ENCODE peak calls at places on chromosome 19, in nine cellular contexts. One of them, this sample, is unnamed.

GRCh38 chr19:11880598-11880997 is 7.0 kb upstream of the ZNF69 start:
- DNase-seq in fibroblast of pulmonary artery: no peak
- DNase-seq in breast epithelium: no peak
- DNase-seq in transverse colon: no peak
- DNase-seq in IMR-90: no peak
- DNase-seq in lower leg skin: no peak
- DNase-seq in trophoblast cell: no peak
- DNase-seq in upper lobe of left lung: no peak
- DNase-seq in fibroblast of lung: no peak
- DNase-seq in this sample: no peak

GRCh38 chr19:10478903-10479384 is 24.2 kb downstream of the KEAP1 start:
- DNase-seq in fibroblast of pulmonary artery: peak
- DNase-seq in breast epithelium: peak
- DNase-seq in transverse colon: peak
- DNase-seq in IMR-90: peak
- DNase-seq in lower leg skin: peak
- DNase-seq in trophoblast cell: peak
- DNase-seq in upper lobe of left lung: peak
- DNase-seq in fibroblast of lung: peak
- DNase-seq in this sample: peak

GRCh38 chr19:17495639-17496265 is 15.7 kb upstream of the PGLS start:
- DNase-seq in fibroblast of pulmonary artery: no peak
- DNase-seq in breast epithelium: no peak
- DNase-seq in transverse colon: no peak
- DNase-seq in IMR-90: no peak
- DNase-seq in lower leg skin: no peak
- DNase-seq in trophoblast cell: no peak
- DNase-seq in upper lobe of left lung: no peak
- DNase-seq in fibroblast of lung: no peak
- DNase-seq in this sample: no peak

GRCh38 chr19:18718015-18718526 is 34.6 kb downstream of the CRTC1 start:
- DNase-seq in fibroblast of pulmonary artery: no peak
- DNase-seq in breast epithelium: no peak
- DNase-seq in transverse colon: no peak
- DNase-seq in IMR-90: no peak
- DNase-seq in lower leg skin: no peak
- DNase-seq in trophoblast cell: no peak
- DNase-seq in upper lobe of left lung: no peak
- DNase-seq in fibroblast of lung: no peak
- DNase-seq in this sample: no peak

GRCh38 chr19:49151339-49152217 is 3.6 kb downstream of the HRC start:
- DNase-seq in fibroblast of pulmonary artery: peak
- DNase-seq in breast epithelium: peak
- DNase-seq in transverse colon: peak
- DNase-seq in IMR-90: peak
- DNase-seq in lower leg skin: peak
- DNase-seq in trophoblast cell: peak
- DNase-seq in upper lobe of left lung: peak
- DNase-seq in fibroblast of lung: peak
- DNase-seq in this sample: peak

GRCh38 chr19:2507109-2507508 is 31.2 kb downstream of the GADD45B start:
- DNase-seq in fibroblast of pulmonary artery: peak
- DNase-seq in breast epithelium: peak
- DNase-seq in transverse colon: peak
- DNase-seq in IMR-90: peak
- DNase-seq in lower leg skin: no peak
- DNase-seq in trophoblast cell: no peak
- DNase-seq in upper lobe of left lung: peak
- DNase-seq in fibroblast of lung: peak
- DNase-seq in this sample: no peak

GRCh38 chr19:38571682-38572081 is 46.1 kb downstream of the MAP4K1 start:
- DNase-seq in fibroblast of pulmonary artery: no peak
- DNase-seq in breast epithelium: no peak
- DNase-seq in transverse colon: no peak
- DNase-seq in IMR-90: no peak
- DNase-seq in lower leg skin: no peak
- DNase-seq in trophoblast cell: no peak
- DNase-seq in upper lobe of left lung: no peak
- DNase-seq in fibroblast of lung: no peak
- DNase-seq in this sample: no peak

GRCh38 chr19:33444993-33445751 is 71.7 kb downstream of the CEBPG start:
- DNase-seq in fibroblast of pulmonary artery: no peak
- DNase-seq in breast epithelium: no peak
- DNase-seq in transverse colon: no peak
- DNase-seq in IMR-90: peak
- DNase-seq in lower leg skin: peak
- DNase-seq in trophoblast cell: no peak
- DNase-seq in upper lobe of left lung: no peak
- DNase-seq in fibroblast of lung: peak
- DNase-seq in this sample: no peak

GRCh38 chr19:43675269-43675879 is 5.4 kb upstream of the PLAUR start:
- DNase-seq in fibroblast of pulmonary artery: peak
- DNase-seq in breast epithelium: peak
- DNase-seq in transverse colon: peak
- DNase-seq in IMR-90: peak
- DNase-seq in lower leg skin: no peak
- DNase-seq in trophoblast cell: no peak
- DNase-seq in upper lobe of left lung: peak
- DNase-seq in fibroblast of lung: peak
- DNase-seq in this sample: no peak

GRCh38 chr19:35773020-35773809 is 2.1 kb upstream of the ARHGAP33 start:
- DNase-seq in fibroblast of pulmonary artery: peak
- DNase-seq in breast epithelium: no peak
- DNase-seq in transverse colon: no peak
- DNase-seq in IMR-90: peak
- DNase-seq in lower leg skin: no peak
- DNase-seq in trophoblast cell: no peak
- DNase-seq in upper lobe of left lung: no peak
- DNase-seq in fibroblast of lung: peak
- DNase-seq in this sample: no peak

GRCh38 chr19:7513809-7514642 is 1.9 kb upstream of the ZNF358 start:
- DNase-seq in fibroblast of pulmonary artery: no peak
- DNase-seq in breast epithelium: no peak
- DNase-seq in transverse colon: no peak
- DNase-seq in IMR-90: no peak
- DNase-seq in lower leg skin: no peak
- DNase-seq in trophoblast cell: no peak
- DNase-seq in upper lobe of left lung: no peak
- DNase-seq in fibroblast of lung: no peak
- DNase-seq in this sample: no peak

GRCh38 chr19:51124729-51125128 is at the start of gene SIGLEC9:
- DNase-seq in fibroblast of pulmonary artery: no peak
- DNase-seq in breast epithelium: no peak
- DNase-seq in transverse colon: peak
- DNase-seq in IMR-90: no peak
- DNase-seq in lower leg skin: no peak
- DNase-seq in trophoblast cell: no peak
- DNase-seq in upper lobe of left lung: peak
- DNase-seq in fibroblast of lung: no peak
- DNase-seq in this sample: peak

GRCh38 chr19:6213696-6214585 is 65.8 kb downstream of the MLLT1 start:
- DNase-seq in fibroblast of pulmonary artery: no peak
- DNase-seq in breast epithelium: no peak
- DNase-seq in transverse colon: no peak
- DNase-seq in IMR-90: no peak
- DNase-seq in lower leg skin: no peak
- DNase-seq in trophoblast cell: no peak
- DNase-seq in upper lobe of left lung: no peak
- DNase-seq in fibroblast of lung: no peak
- DNase-seq in this sample: no peak

GRCh38 chr19:39498262-39499081 is at the start of gene DLL3:
- DNase-seq in fibroblast of pulmonary artery: peak
- DNase-seq in breast epithelium: no peak
- DNase-seq in transverse colon: no peak
- DNase-seq in IMR-90: peak
- DNase-seq in lower leg skin: no peak
- DNase-seq in trophoblast cell: no peak
- DNase-seq in upper lobe of left lung: no peak
- DNase-seq in fibroblast of lung: no peak
- DNase-seq in this sample: no peak

GRCh38 chr19:18418034-18418724 is 1.0 kb upstream of the SSBP4 start:
- DNase-seq in fibroblast of pulmonary artery: no peak
- DNase-seq in breast epithelium: no peak
- DNase-seq in transverse colon: no peak
- DNase-seq in IMR-90: no peak
- DNase-seq in lower leg skin: no peak
- DNase-seq in trophoblast cell: no peak
- DNase-seq in upper lobe of left lung: no peak
- DNase-seq in fibroblast of lung: no peak
- DNase-seq in this sample: peak

GRCh38 chr19:8355631-8356402 is 8.1 kb upstream of the ANGPTL4 start:
- DNase-seq in fibroblast of pulmonary artery: peak
- DNase-seq in breast epithelium: peak
- DNase-seq in transverse colon: no peak
- DNase-seq in IMR-90: peak
- DNase-seq in lower leg skin: no peak
- DNase-seq in trophoblast cell: peak
- DNase-seq in upper lobe of left lung: peak
- DNase-seq in fibroblast of lung: peak
- DNase-seq in this sample: no peak

GRCh38 chr19:48540110-48540509 is 11.9 kb upstream of the SULT2B1 start:
- DNase-seq in fibroblast of pulmonary artery: no peak
- DNase-seq in breast epithelium: no peak
- DNase-seq in transverse colon: no peak
- DNase-seq in IMR-90: no peak
- DNase-seq in lower leg skin: no peak
- DNase-seq in trophoblast cell: no peak
- DNase-seq in upper lobe of left lung: no peak
- DNase-seq in fibroblast of lung: no peak
- DNase-seq in this sample: no peak

GRCh38 chr19:17718988-17719711 is at the start of gene MAP1S:
- DNase-seq in fibroblast of pulmonary artery: peak
- DNase-seq in breast epithelium: peak
- DNase-seq in transverse colon: peak
- DNase-seq in IMR-90: peak
- DNase-seq in lower leg skin: peak
- DNase-seq in trophoblast cell: peak
- DNase-seq in upper lobe of left lung: peak
- DNase-seq in fibroblast of lung: peak
- DNase-seq in this sample: peak

GRCh38 chr19:5996598-5997320 is 18.8 kb upstream of the RANBP3 start:
- DNase-seq in fibroblast of pulmonary artery: no peak
- DNase-seq in breast epithelium: no peak
- DNase-seq in transverse colon: no peak
- DNase-seq in IMR-90: no peak
- DNase-seq in lower leg skin: no peak
- DNase-seq in trophoblast cell: no peak
- DNase-seq in upper lobe of left lung: no peak
- DNase-seq in fibroblast of lung: no peak
- DNase-seq in this sample: no peak

GRCh38 chr19:3340340-3340739 is 26.0 kb upstream of the NFIC start:
- DNase-seq in fibroblast of pulmonary artery: no peak
- DNase-seq in breast epithelium: no peak
- DNase-seq in transverse colon: no peak
- DNase-seq in IMR-90: no peak
- DNase-seq in lower leg skin: no peak
- DNase-seq in trophoblast cell: no peak
- DNase-seq in upper lobe of left lung: no peak
- DNase-seq in fibroblast of lung: no peak
- DNase-seq in this sample: no peak

GRCh38 chr19:21604351-21604926 is 99.0 kb downstream of the ZNF429 start:
- DNase-seq in fibroblast of pulmonary artery: no peak
- DNase-seq in breast epithelium: no peak
- DNase-seq in transverse colon: no peak
- DNase-seq in IMR-90: peak
- DNase-seq in lower leg skin: no peak
- DNase-seq in trophoblast cell: no peak
- DNase-seq in upper lobe of left lung: no peak
- DNase-seq in fibroblast of lung: peak
- DNase-seq in this sample: no peak

GRCh38 chr19:55173717-55174409 is 6.2 kb downstream of the SYT5 start:
- DNase-seq in fibroblast of pulmonary artery: peak
- DNase-seq in breast epithelium: no peak
- DNase-seq in transverse colon: peak
- DNase-seq in IMR-90: peak
- DNase-seq in lower leg skin: peak
- DNase-seq in trophoblast cell: no peak
- DNase-seq in upper lobe of left lung: no peak
- DNase-seq in fibroblast of lung: peak
- DNase-seq in this sample: peak
- H3K4me3 ChIP-seq in fibroblast of pulmonary artery: peak
- H3K4me3 ChIP-seq in breast epithelium: peak
- H3K4me3 ChIP-seq in transverse colon: no peak
- H3K4me3 ChIP-seq in IMR-90: peak
- H3K4me3 ChIP-seq in lower leg skin: peak
- H3K4me3 ChIP-seq in trophoblast cell: peak
- H3K4me3 ChIP-seq in upper lobe of left lung: peak
- H3K4me3 ChIP-seq in fibroblast of lung: peak
- H3K4me3 ChIP-seq in this sample: peak

DNA sequence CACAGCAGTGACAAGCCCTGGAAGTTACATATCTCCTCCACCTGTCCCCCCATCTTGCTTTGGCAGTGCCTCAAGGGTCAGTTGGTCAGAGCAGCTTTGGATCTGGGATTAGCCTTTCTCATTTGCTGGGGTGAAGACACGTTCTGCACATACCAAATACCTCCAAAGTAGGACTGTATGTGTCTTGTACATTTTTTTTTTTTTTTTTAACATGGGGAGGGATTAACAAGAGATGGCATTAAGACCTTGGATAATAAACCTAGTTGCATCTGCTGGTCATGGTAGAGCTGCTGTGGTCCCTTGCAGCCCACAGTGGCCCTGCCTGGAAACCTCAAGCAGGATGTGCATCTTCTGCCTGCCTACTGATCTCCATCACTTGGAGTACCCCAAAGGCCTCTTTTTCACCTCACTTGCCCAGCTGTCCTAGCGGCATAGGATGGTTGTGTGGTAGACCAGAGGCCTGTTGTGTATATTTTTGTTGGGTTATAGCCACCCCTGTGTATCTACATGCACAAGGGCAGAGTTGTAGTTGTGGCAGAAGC is 2.5 kb downstream of the RPS19 start:
- DNase-seq in fibroblast of pulmonary artery: no peak
- DNase-seq in breast epithelium: no peak
- DNase-seq in transverse colon: no peak
- DNase-seq in IMR-90: no peak
- DNase-seq in lower leg skin: no peak
- DNase-seq in trophoblast cell: no peak
- DNase-seq in upper lobe of left lung: no peak
- DNase-seq in fibroblast of lung: no peak
- DNase-seq in this sample: no peak
- H3K4me3 ChIP-seq in fibroblast of pulmonary artery: peak
- H3K4me3 ChIP-seq in breast epithelium: no peak
- H3K4me3 ChIP-seq in transverse colon: no peak
- H3K4me3 ChIP-seq in IMR-90: no peak
- H3K4me3 ChIP-seq in lower leg skin: no peak
- H3K4me3 ChIP-seq in trophoblast cell: no peak
- H3K4me3 ChIP-seq in upper lobe of left lung: peak
- H3K4me3 ChIP-seq in fibroblast of lung: peak
- H3K4me3 ChIP-seq in this sample: no peak

GRCh38 chr19:14472202-14472961 is 2.8 kb downstream of the PTGER1 start:
- DNase-seq in fibroblast of pulmonary artery: peak
- DNase-seq in breast epithelium: no peak
- DNase-seq in transverse colon: peak
- DNase-seq in IMR-90: peak
- DNase-seq in lower leg skin: peak
- DNase-seq in trophoblast cell: peak
- DNase-seq in upper lobe of left lung: peak
- DNase-seq in fibroblast of lung: no peak
- DNase-seq in this sample: peak
- H3K4me3 ChIP-seq in fibroblast of pulmonary artery: no peak
- H3K4me3 ChIP-seq in breast epithelium: peak
- H3K4me3 ChIP-seq in transverse colon: no peak
- H3K4me3 ChIP-seq in IMR-90: no peak
- H3K4me3 ChIP-seq in lower leg skin: no peak
- H3K4me3 ChIP-seq in trophoblast cell: peak
- H3K4me3 ChIP-seq in upper lobe of left lung: peak
- H3K4me3 ChIP-seq in fibroblast of lung: no peak
- H3K4me3 ChIP-seq in this sample: no peak

GRCh38 chr19:52270266-52270885 is 989 bp downstream of the ZNF766 start:
- DNase-seq in fibroblast of pulmonary artery: no peak
- DNase-seq in breast epithelium: no peak
- DNase-seq in transverse colon: peak
- DNase-seq in IMR-90: peak
- DNase-seq in lower leg skin: no peak
- DNase-seq in trophoblast cell: no peak
- DNase-seq in upper lobe of left lung: peak
- DNase-seq in fibroblast of lung: peak
- DNase-seq in this sample: no peak
- H3K4me3 ChIP-seq in fibroblast of pulmonary artery: peak
- H3K4me3 ChIP-seq in breast epithelium: peak
- H3K4me3 ChIP-seq in transverse colon: peak
- H3K4me3 ChIP-seq in IMR-90: peak
- H3K4me3 ChIP-seq in lower leg skin: peak
- H3K4me3 ChIP-seq in trophoblast cell: peak
- H3K4me3 ChIP-seq in upper lobe of left lung: peak
- H3K4me3 ChIP-seq in fibroblast of lung: peak
- H3K4me3 ChIP-seq in this sample: peak

This sample was measured in right cardiac atrium.